ENCODE peak calls at places on chromosome 2, in eight cellular contexts. One of them, this sample, is unnamed.

GRCh38 chr2:97267411-97268074 is 154.6 kb downstream of the ANKRD36 start:
- DNase-seq in gastrocnemius medialis: peak
- DNase-seq in stomach: peak
- DNase-seq in Peyer's patch: peak
- DNase-seq in A549: no peak
- DNase-seq in thyroid gland: peak
- DNase-seq in heart left ventricle: peak
- DNase-seq in transverse colon: peak
- DNase-seq in this sample: peak

GRCh38 chr2:120398961-120399888 is 53.3 kb downstream of the INHBB start:
- DNase-seq in thyroid gland: peak
- DNase-seq in Peyer's patch: peak
- DNase-seq in gastrocnemius medialis: no peak
- DNase-seq in stomach: peak
- DNase-seq in heart left ventricle: peak
- DNase-seq in A549: peak
- DNase-seq in transverse colon: peak
- DNase-seq in this sample: no peak

GRCh38 chr2:237868631-237869356 is 9.4 kb downstream of the RAMP1 start:
- DNase-seq in transverse colon: no peak
- DNase-seq in heart left ventricle: no peak
- DNase-seq in stomach: no peak
- DNase-seq in gastrocnemius medialis: no peak
- DNase-seq in A549: no peak
- DNase-seq in Peyer's patch: peak
- DNase-seq in thyroid gland: no peak
- DNase-seq in this sample: no peak

GRCh38 chr2:20615466-20616241 is 35.2 kb downstream of the HS1BP3 start:
- DNase-seq in Peyer's patch: peak
- DNase-seq in A549: no peak
- DNase-seq in gastrocnemius medialis: peak
- DNase-seq in thyroid gland: no peak
- DNase-seq in transverse colon: no peak
- DNase-seq in stomach: peak
- DNase-seq in heart left ventricle: peak
- DNase-seq in this sample: no peak

GRCh38 chr2:193963472-193964119 is 1693.4 kb upstream of the SLC39A10 start:
- DNase-seq in stomach: no peak
- DNase-seq in A549: peak
- DNase-seq in gastrocnemius medialis: no peak
- DNase-seq in transverse colon: no peak
- DNase-seq in Peyer's patch: no peak
- DNase-seq in heart left ventricle: no peak
- DNase-seq in thyroid gland: no peak
- DNase-seq in this sample: no peak

GRCh38 chr2:237511421-237511820 is 24.4 kb downstream of the MLPH start:
- DNase-seq in heart left ventricle: no peak
- DNase-seq in gastrocnemius medialis: no peak
- DNase-seq in Peyer's patch: no peak
- DNase-seq in transverse colon: no peak
- DNase-seq in thyroid gland: no peak
- DNase-seq in stomach: no peak
- DNase-seq in A549: no peak
- DNase-seq in this sample: no peak

GRCh38 chr2:232447638-232448472 is 8.1 kb upstream of the ALPI start:
- DNase-seq in Peyer's patch: peak
- DNase-seq in thyroid gland: no peak
- DNase-seq in heart left ventricle: no peak
- DNase-seq in A549: no peak
- DNase-seq in transverse colon: no peak
- DNase-seq in gastrocnemius medialis: no peak
- DNase-seq in stomach: no peak
- DNase-seq in this sample: no peak

GRCh38 chr2:98004071-98004470 is 8.3 kb upstream of the TMEM131 start:
- DNase-seq in transverse colon: no peak
- DNase-seq in stomach: no peak
- DNase-seq in Peyer's patch: no peak
- DNase-seq in gastrocnemius medialis: no peak
- DNase-seq in heart left ventricle: no peak
- DNase-seq in A549: no peak
- DNase-seq in thyroid gland: no peak
- DNase-seq in this sample: no peak

GRCh38 chr2:170679607-170680079 is 35.5 kb upstream of the SP5 start:
- DNase-seq in Peyer's patch: peak
- DNase-seq in gastrocnemius medialis: no peak
- DNase-seq in A549: no peak
- DNase-seq in heart left ventricle: no peak
- DNase-seq in thyroid gland: peak
- DNase-seq in transverse colon: peak
- DNase-seq in stomach: no peak
- DNase-seq in this sample: peak

GRCh38 chr2:225354281-225354774 is 45.2 kb upstream of the NYAP2 start:
- DNase-seq in thyroid gland: no peak
- DNase-seq in stomach: no peak
- DNase-seq in heart left ventricle: no peak
- DNase-seq in A549: peak
- DNase-seq in transverse colon: no peak
- DNase-seq in gastrocnemius medialis: no peak
- DNase-seq in Peyer's patch: no peak
- DNase-seq in this sample: no peak

DNA sequence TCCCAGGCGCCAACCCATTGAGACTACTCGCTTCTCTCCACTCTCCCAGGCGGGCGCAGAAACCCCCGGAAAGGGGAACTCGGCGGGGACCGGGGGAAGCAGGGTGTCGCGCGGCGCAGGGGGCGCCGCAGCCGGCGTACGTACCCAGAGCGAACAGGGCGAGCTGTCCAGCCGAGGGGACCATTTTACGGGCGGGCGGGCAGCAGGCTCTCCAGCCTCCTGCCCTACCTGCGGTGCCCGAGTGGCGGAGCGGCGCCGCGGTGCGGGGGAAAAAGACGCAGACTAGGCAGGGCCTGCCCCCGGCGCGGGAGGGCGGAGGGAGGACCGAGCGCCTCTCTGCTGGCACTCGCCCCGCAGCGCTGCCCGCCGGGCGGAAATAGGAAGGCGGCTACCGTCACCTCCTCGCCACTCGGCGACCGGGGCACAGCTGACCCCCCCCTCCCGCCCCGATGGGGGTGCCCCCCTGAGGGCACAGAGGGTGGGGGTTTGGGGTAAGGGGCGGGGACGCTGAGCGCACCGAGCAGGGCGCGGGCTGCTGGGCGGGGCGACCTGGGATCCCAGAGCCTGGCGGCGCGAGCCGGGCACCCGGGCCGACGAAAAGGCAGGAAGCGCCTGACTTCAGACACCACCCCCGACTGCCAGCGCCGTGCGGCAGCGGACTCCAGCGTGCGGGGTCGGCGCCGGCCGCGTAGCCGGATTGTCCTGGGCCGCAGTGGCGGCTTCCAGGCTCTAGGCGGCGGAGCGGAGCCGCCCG is at the start of gene TGFA:
- DNase-seq in thyroid gland: peak
- DNase-seq in Peyer's patch: peak
- DNase-seq in heart left ventricle: peak
- DNase-seq in stomach: peak
- DNase-seq in A549: peak
- DNase-seq in transverse colon: peak
- DNase-seq in gastrocnemius medialis: peak
- DNase-seq in this sample: peak
- TF ChIP-seq POLR2A in thyroid gland: peak
- TF ChIP-seq POLR2A in Peyer's patch: peak
- TF ChIP-seq POLR2A in heart left ventricle: no peak
- TF ChIP-seq POLR2A in stomach: no peak
- TF ChIP-seq POLR2A in A549: peak
- TF ChIP-seq POLR2A in transverse colon: peak
- TF ChIP-seq POLR2A in gastrocnemius medialis: no peak
- TF ChIP-seq POLR2A in this sample: peak

GRCh38 chr2:152740743-152741328 is 22.4 kb downstream of the ARL6IP6 start:
- DNase-seq in gastrocnemius medialis: no peak
- DNase-seq in Peyer's patch: no peak
- DNase-seq in heart left ventricle: no peak
- DNase-seq in transverse colon: no peak
- DNase-seq in A549: peak
- DNase-seq in stomach: no peak
- DNase-seq in thyroid gland: no peak
- DNase-seq in this sample: no peak

GRCh38 chr2:152738438-152738837 is 20.0 kb downstream of the ARL6IP6 start:
- DNase-seq in A549: no peak
- DNase-seq in transverse colon: no peak
- DNase-seq in stomach: no peak
- DNase-seq in thyroid gland: no peak
- DNase-seq in gastrocnemius medialis: no peak
- DNase-seq in Peyer's patch: peak
- DNase-seq in heart left ventricle: no peak
- DNase-seq in this sample: no peak

GRCh38 chr2:152743004-152743403 is 24.6 kb downstream of the ARL6IP6 start:
- DNase-seq in A549: peak
- DNase-seq in transverse colon: no peak
- DNase-seq in thyroid gland: no peak
- DNase-seq in heart left ventricle: no peak
- DNase-seq in gastrocnemius medialis: no peak
- DNase-seq in stomach: no peak
- DNase-seq in Peyer's patch: no peak
- DNase-seq in this sample: no peak
- TF ChIP-seq CTCF in A549: peak
- TF ChIP-seq CTCF in transverse colon: peak
- TF ChIP-seq CTCF in thyroid gland: peak
- TF ChIP-seq CTCF in heart left ventricle: peak
- TF ChIP-seq CTCF in gastrocnemius medialis: peak
- TF ChIP-seq CTCF in stomach: no peak
- TF ChIP-seq CTCF in Peyer's patch: no peak
- TF ChIP-seq CTCF in this sample: peak

GRCh38 chr2:172098287-172098649 is 4.4 kb downstream of the DLX2 start:
- DNase-seq in Peyer's patch: no peak
- DNase-seq in stomach: no peak
- DNase-seq in thyroid gland: no peak
- DNase-seq in transverse colon: no peak
- DNase-seq in A549: no peak
- DNase-seq in heart left ventricle: no peak
- DNase-seq in gastrocnemius medialis: no peak
- DNase-seq in this sample: no peak

GRCh38 chr2:172097557-172098131 is 5.1 kb downstream of the DLX2 start:
- DNase-seq in Peyer's patch: no peak
- DNase-seq in gastrocnemius medialis: no peak
- DNase-seq in A549: no peak
- DNase-seq in stomach: no peak
- DNase-seq in heart left ventricle: no peak
- DNase-seq in thyroid gland: no peak
- DNase-seq in transverse colon: no peak
- DNase-seq in this sample: no peak

GRCh38 chr2:172100080-172101007 is 2.4 kb downstream of the DLX2 start:
- DNase-seq in heart left ventricle: no peak
- DNase-seq in transverse colon: no peak
- DNase-seq in A549: no peak
- DNase-seq in thyroid gland: no peak
- DNase-seq in gastrocnemius medialis: no peak
- DNase-seq in Peyer's patch: no peak
- DNase-seq in stomach: no peak
- DNase-seq in this sample: no peak

GRCh38 chr2:172099472-172100079 is 3.1 kb downstream of the DLX2 start:
- DNase-seq in transverse colon: no peak
- DNase-seq in heart left ventricle: no peak
- DNase-seq in A549: no peak
- DNase-seq in gastrocnemius medialis: no peak
- DNase-seq in Peyer's patch: no peak
- DNase-seq in thyroid gland: no peak
- DNase-seq in stomach: no peak
- DNase-seq in this sample: no peak

DNA sequence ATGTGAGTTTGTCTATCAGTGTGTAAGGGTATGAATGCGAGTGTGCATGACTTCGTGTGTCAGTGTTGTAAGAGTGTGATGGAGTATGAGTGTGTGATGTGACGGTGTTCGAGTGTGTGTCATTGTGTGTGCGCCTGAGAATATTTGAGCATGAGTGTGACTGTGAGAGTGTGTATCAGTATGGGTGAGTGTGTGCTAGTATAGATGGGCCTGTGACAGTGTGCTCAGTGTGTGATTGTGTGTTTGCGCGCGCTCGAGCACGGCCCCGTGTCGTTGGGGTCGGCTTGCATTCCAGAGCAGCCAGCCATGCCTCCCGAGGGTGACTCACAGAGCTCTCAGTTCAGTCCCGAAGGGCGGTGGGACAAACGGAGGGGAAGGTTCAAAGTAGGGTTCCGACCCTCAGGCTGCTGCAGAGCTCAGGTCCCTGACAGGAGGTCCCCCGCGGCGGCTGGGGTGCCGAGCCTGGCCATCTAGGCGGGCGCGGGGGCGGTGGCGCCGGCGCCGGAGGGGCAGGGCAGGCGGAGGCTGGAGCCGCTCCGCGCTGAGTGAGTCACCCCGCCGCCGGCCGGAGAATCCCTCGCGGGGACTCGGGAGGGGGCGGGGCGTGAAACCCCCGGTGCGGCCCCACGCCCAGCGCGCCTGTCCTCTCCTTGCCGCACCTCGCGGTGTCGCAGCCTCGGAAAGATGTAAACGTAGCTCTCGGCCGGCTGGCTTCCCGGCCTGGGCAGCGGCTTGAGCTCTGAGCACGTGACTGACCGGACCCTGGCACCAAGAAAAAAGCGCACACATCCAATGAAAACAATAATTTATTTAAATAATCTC is 3.8 kb downstream of the DLX2 start:
- DNase-seq in gastrocnemius medialis: no peak
- DNase-seq in heart left ventricle: no peak
- DNase-seq in Peyer's patch: no peak
- DNase-seq in stomach: no peak
- DNase-seq in thyroid gland: no peak
- DNase-seq in transverse colon: peak
- DNase-seq in A549: peak
- DNase-seq in this sample: no peak
- TF ChIP-seq POLR2A in gastrocnemius medialis: no peak
- TF ChIP-seq POLR2A in heart left ventricle: no peak
- TF ChIP-seq POLR2A in Peyer's patch: no peak
- TF ChIP-seq POLR2A in stomach: no peak
- TF ChIP-seq POLR2A in thyroid gland: no peak
- TF ChIP-seq POLR2A in transverse colon: no peak
- TF ChIP-seq POLR2A in A549: peak
- TF ChIP-seq POLR2A in this sample: no peak

GRCh38 chr2:60070166-60070565 is 483.3 kb downstream of the BCL11A start:
- DNase-seq in A549: no peak
- DNase-seq in gastrocnemius medialis: no peak
- DNase-seq in transverse colon: no peak
- DNase-seq in Peyer's patch: no peak
- DNase-seq in thyroid gland: no peak
- DNase-seq in heart left ventricle: no peak
- DNase-seq in stomach: no peak
- DNase-seq in this sample: peak

GRCh38 chr2:60068755-60069154 is 484.7 kb downstream of the BCL11A start:
- DNase-seq in heart left ventricle: no peak
- DNase-seq in thyroid gland: no peak
- DNase-seq in stomach: no peak
- DNase-seq in A549: no peak
- DNase-seq in Peyer's patch: no peak
- DNase-seq in gastrocnemius medialis: no peak
- DNase-seq in transverse colon: no peak
- DNase-seq in this sample: no peak

GRCh38 chr2:60064687-60065361 is 488.6 kb downstream of the BCL11A start:
- DNase-seq in stomach: no peak
- DNase-seq in gastrocnemius medialis: no peak
- DNase-seq in Peyer's patch: no peak
- DNase-seq in heart left ventricle: no peak
- DNase-seq in thyroid gland: no peak
- DNase-seq in transverse colon: no peak
- DNase-seq in A549: no peak
- DNase-seq in this sample: no peak

GRCh38 chr2:60066971-60067370 is 486.5 kb downstream of the BCL11A start:
- DNase-seq in stomach: no peak
- DNase-seq in gastrocnemius medialis: no peak
- DNase-seq in transverse colon: no peak
- DNase-seq in heart left ventricle: no peak
- DNase-seq in thyroid gland: no peak
- DNase-seq in Peyer's patch: no peak
- DNase-seq in A549: no peak
- DNase-seq in this sample: no peak

GRCh38 chr2:60066096-60066839 is 487.2 kb downstream of the BCL11A start:
- DNase-seq in gastrocnemius medialis: no peak
- DNase-seq in A549: no peak
- DNase-seq in transverse colon: no peak
- DNase-seq in stomach: no peak
- DNase-seq in Peyer's patch: no peak
- DNase-seq in thyroid gland: no peak
- DNase-seq in heart left ventricle: no peak
- DNase-seq in this sample: no peak
- TF ChIP-seq CTCF in gastrocnemius medialis: no peak
- TF ChIP-seq CTCF in A549: no peak
- TF ChIP-seq CTCF in transverse colon: no peak
- TF ChIP-seq CTCF in stomach: no peak
- TF ChIP-seq CTCF in Peyer's patch: no peak
- TF ChIP-seq CTCF in thyroid gland: no peak
- TF ChIP-seq CTCF in heart left ventricle: no peak
- TF ChIP-seq CTCF in this sample: no peak

This sample was measured in prostate gland.